ENCODE peak calls at places on chromosomes 3 and 15, in four cellular contexts. T is mesenchymal stem cell, H is H1, E is H9. O is an unnamed sample.

GRCh38 chr15:50707878-50708427 is 21.4 kb upstream of the TRPM7 start:
- DNase-seq in T (no peak), H (no peak), E (no peak), O (no peak)

GRCh38 chr3:128226794-128227399 is 73.6 kb downstream of the EEFSEC start:
- DNase-seq in T (peak), H (peak), E (peak), O (peak)

GRCh38 chr15:67836477-67836876 is 3.4 kb downstream of the RNU6-1 start:
- DNase-seq in T (no peak), H (no peak), E (no peak), O (no peak)

GRCh38 chr15:88834211-88834812 is 31.1 kb downstream of the ACAN start:
- DNase-seq in T (peak), H (peak), E (peak), O (peak)

GRCh38 chr3:148957586-148957985 is 33.8 kb upstream of the GYG1 start:
- DNase-seq in T (no peak), H (peak), E (peak), O (no peak)

GRCh38 chr3:101193957-101194356 is 126.4 kb downstream of the IMPG2 start:
- DNase-seq in T (no peak), H (no peak), E (no peak), O (no peak)

GRCh38 chr15:89101302-89102191 is 13.3 kb downstream of the ABHD2 start:
- DNase-seq in T (peak), H (no peak), E (no peak), O (no peak)

GRCh38 chr15:40878785-40879184 is 4.8 kb upstream of the RHOV start:
- DNase-seq in T (peak), H (no peak), E (no peak), O (no peak)

GRCh38 chr3:36774072-36774471 is 9.7 kb upstream of the DCLK3 start:
- DNase-seq in T (no peak), H (no peak), E (no peak), O (no peak)

GRCh38 chr15:74933573-74933972 is 4.3 kb downstream of the COX5A start:
- DNase-seq in T (no peak), H (no peak), E (no peak), O (no peak)

GRCh38 chr15:23014394-23015000 is 24.9 kb downstream of the TUBGCP5 start:
- DNase-seq in T (no peak), H (no peak), E (no peak), O (no peak)

GRCh38 chr15:52217186-52217585 is 26.0 kb upstream of the GNB5 start:
- DNase-seq in T (no peak), H (peak), E (peak), O (no peak)

GRCh38 chr15:79846539-79846938 is 50.3 kb downstream of the MTHFS start:
- DNase-seq in T (no peak), H (no peak), E (no peak), O (no peak)

GRCh38 chr15:39919740-39920509 is at the start of gene GPR176:
- DNase-seq in T (peak), H (no peak), E (peak), O (peak)

GRCh38 chr3:141644931-141645330 is 93.2 kb upstream of the RNF7 start:
- DNase-seq in T (peak), H (peak), E (peak), O (peak)

GRCh38 chr3:99499235-99499798 is 139.1 kb upstream of the COL8A1 start:
- DNase-seq in T (peak), H (no peak), E (no peak), O (no peak)

GRCh38 chr15:47415539-47415971 is 301.8 kb upstream of the SEMA6D start:
- DNase-seq in T (no peak), H (no peak), E (no peak), O (no peak)

GRCh38 chr15:93043621-93044300 is 45.2 kb downstream of the RGMA start:
- DNase-seq in T (no peak), H (no peak), E (no peak), O (no peak)

DNA sequence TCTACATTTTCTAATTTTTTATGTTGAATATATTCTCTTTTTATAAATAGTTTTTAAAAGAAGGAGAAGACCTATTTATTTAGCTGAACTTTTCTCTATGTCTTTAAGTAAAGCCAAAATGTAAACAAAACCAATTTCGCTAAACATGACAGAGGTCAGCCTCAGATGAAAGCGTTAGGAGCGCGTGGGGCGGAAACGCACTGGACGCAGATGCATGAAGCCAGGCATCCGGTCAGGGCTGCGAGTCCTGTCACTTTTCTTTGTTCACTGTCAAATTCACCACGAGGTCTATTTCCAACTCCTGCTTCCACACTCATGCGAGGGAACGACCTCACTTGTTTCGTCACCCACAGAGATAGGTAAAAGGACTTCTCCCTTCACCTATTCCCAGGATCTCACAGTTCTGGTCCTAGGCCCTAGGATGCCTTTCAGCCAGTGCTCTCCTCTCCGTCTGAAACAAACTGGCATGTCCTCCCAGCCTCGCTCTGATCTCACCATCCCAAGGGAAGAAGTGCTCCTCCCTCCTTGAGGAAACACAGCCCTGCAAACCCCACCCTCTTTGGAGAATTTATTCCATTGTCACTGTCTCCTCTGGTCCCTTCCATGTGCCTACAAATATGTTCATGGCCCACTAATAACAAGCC is 57.9 kb downstream of the ITGB5 start:
- DNase-seq in T (peak), H (no peak), E (no peak), O (no peak)
- H2BK12ac ChIP-seq in T (no peak), H (peak), E (no peak), O (no peak)

GRCh38 chr3:172836390-172836997 is 86.0 kb downstream of the ECT2 start:
- DNase-seq in T (peak), H (no peak), E (no peak), O (peak)
- H2BK15ac ChIP-seq in T (no peak), H (no peak), E (no peak), O (no peak)

GRCh38 chr3:46931631-46932441 is 44.7 kb downstream of the CCDC12 start:
- DNase-seq in T (peak), H (no peak), E (no peak), O (no peak)
- H3K4me2 ChIP-seq in T (no peak), H (no peak), E (no peak), O (no peak)

DNA sequence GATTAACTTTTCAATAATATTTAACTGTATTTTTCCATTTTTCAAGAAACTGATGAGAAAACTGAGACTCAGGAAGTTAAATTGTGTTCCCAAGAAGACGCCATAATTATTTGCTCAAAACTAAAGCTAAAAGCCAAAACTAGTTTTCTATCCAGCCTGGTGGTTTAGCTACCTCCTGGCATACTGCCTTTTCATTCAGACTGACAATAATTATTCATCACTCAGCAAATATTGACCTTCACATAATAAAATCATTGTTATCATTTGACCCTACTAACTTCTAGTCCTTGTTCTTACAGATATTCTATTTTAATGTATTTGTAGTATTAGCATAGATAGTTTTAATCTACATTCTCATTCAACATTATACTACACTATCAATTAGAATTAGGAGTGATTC is 210.6 kb upstream of the GADL1 start:
- DNase-seq in T (no peak), H (no peak), E (no peak), O (no peak)
- H2BK12ac ChIP-seq in T (no peak), H (no peak), E (no peak), O (no peak)

GRCh38 chr3:53705024-53705750 is 141.0 kb downstream of the CHDH start:
- DNase-seq in T (no peak), H (no peak), E (peak), O (no peak)

GRCh38 chr3:53702776-53703175 is 143.4 kb downstream of the CHDH start:
- DNase-seq in T (no peak), H (no peak), E (no peak), O (no peak)

GRCh38 chr3:53705774-53706173 is 140.4 kb downstream of the CHDH start:
- DNase-seq in T (no peak), H (no peak), E (peak), O (no peak)

GRCh38 chr3:53703630-53704362 is 142.4 kb downstream of the CHDH start:
- DNase-seq in T (no peak), H (no peak), E (no peak), O (no peak)

DNA sequence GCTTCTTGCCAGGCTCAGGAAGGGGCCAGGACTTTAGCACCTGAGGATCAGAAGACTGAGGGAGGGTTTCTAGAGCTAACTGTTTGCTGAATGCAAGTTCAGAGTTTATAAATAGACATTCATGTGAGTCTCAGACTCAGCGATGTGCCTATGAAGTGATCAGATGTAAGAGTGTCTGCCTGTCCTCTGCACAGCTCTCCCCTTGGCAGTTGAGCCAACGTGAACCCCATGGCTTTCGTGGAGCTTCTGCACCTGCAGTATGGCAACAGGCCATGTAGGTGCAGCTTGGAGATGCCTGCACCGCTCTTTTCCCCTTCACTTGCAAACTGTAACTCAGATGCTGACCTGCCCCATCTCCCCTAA is 141.9 kb downstream of the CHDH start:
- DNase-seq in T (no peak), H (no peak), E (peak), O (no peak)
- H2BK15ac ChIP-seq in T (no peak), H (no peak), E (no peak), O (peak)

DNA sequence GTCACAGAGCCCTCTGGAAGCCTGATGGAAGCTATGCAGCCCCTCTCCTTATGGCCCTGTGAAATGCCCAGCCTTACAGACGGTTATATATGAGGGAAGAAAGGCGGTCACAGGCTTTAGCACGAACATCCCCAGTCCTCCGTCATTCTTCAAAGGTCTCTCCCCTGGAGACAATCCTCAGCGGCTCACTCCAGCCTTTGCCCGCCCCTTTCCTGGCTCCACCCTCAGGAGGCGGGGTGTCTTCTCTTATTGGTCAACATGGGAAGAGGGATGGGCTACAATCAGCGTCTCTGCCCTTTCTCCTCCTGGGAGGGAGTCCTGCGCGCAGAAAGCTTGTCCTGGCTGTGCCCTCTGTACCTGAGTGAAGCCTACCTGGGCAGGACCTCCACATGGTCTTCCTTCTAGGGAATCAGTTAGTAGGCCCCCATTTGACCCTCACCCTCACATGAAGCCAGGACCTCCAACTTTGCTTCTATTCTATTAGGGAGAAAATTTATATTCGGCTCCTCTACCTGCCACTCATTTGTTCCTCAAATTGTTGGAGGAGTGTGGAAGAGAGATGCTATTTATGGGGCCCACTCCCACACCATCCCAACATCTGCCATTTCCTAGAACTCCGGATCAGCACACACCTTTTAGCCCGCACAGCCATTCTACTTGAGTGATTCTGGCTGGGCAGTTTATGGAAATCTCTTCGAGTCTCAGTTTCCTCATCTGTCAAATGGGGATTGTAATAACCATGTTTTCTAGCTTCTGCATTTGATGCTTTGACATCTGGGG is 112.9 kb upstream of the SLC6A11 start:
- DNase-seq in T (no peak), H (peak), E (peak), O (peak)
- H3K4me2 ChIP-seq in T (no peak), H (peak), E (peak), O (peak)

DNA sequence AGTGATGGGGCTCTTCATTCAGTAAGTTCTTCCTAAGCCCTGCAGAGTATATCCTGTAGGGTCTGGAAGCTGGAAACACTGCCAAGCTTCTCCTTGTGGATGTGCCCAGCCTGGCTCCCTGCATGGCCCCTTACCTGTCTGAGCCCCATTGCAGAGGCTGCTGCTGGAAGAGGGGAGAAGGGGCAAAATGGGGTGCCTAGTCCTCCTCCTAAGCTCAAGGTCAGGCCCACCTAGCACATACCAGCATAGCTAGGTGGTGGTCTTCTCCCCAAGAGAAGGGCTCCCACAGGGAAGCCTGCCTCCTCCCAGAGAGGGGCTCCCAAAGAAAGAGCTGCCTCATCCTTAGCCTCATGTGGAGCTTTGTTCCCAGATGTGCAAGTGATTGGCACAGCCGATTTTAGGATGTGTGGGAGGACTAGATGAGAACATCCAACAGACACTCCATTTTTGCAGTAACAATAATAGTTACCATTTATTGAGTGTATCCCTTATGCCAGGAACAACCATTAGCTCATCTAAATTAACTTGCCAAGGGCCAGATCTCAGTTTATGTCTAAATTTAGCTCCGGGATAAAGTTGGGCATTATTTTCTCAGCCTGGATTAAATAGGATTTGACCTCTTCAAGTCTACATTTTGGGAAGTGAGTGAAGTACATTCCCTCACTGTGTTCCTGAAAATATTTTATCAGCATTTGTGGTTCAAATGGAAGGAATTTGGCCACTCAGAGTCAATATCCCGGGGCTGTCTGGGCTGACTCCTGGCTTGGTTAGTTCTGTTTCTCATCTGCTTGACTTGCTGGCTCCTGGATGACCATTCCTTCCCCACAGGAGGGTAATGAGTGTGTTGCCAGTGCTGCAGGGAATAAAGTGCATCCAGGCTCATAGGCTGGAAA is 291.1 kb upstream of the ROPN1 start:
- DNase-seq in T (no peak), H (no peak), E (no peak), O (no peak)
- H2BK12ac ChIP-seq in T (no peak), H (no peak), E (no peak), O (no peak)